ENCODE peak calls at places on chromosomes 16 and 17, in eight cellular contexts. E, B, G, J, S, O, Z and C are unnamed samples. For H3K36me3, the result is how much of the 10 kb centered on the place peaks cover.

GRCh38 chr17:44745301-44745700 is 13.5 kb upstream of the ADAM11 start:
- DNase-seq in E (no peak), B (no peak), G (no peak), J (no peak), S (no peak), O (no peak), Z (no peak), C (no peak)

GRCh38 chr16:57818377-57819055 is 16.2 kb upstream of the KIFC3 start:
- DNase-seq in E (no peak), B (no peak), G (no peak), J (no peak), S (no peak), O (no peak), Z (no peak), C (no peak)

GRCh38 chr17:46782250-46782953 is 36.1 kb downstream of the WNT3 start:
- DNase-seq in E (peak), B (peak), G (peak), J (no peak), S (peak), O (peak), Z (peak), C (peak)

GRCh38 chr16:51374346-51374745 is 223.3 kb upstream of the SALL1 start:
- DNase-seq in E (no peak), B (peak), G (no peak), J (no peak), S (no peak), O (no peak), Z (no peak), C (no peak)

GRCh38 chr17:61415374-61416210 is 15.9 kb downstream of the TBX2 start:
- DNase-seq in E (no peak), B (peak), G (no peak), J (no peak), S (no peak), O (no peak), Z (no peak), C (no peak)

GRCh38 chr17:7263801-7264078 is 1.5 kb upstream of the CLDN7 start:
- DNase-seq in E (peak), B (no peak), G (peak), J (no peak), S (no peak), O (peak), Z (no peak), C (no peak)

GRCh38 chr16:88504489-88505404 is 51.7 kb downstream of the ZFPM1 start:
- DNase-seq in E (no peak), B (no peak), G (no peak), J (no peak), S (no peak), O (peak), Z (no peak), C (no peak)

GRCh38 chr16:67966549-67967182 is 1.8 kb downstream of the SLC12A4 start:
- DNase-seq in E (peak), B (peak), G (no peak), J (peak), S (peak), O (no peak), Z (no peak), C (no peak)

GRCh38 chr16:69851491-69852240 is 89.5 kb downstream of the WWP2 start:
- DNase-seq in E (no peak), B (peak), G (no peak), J (no peak), S (no peak), O (no peak), Z (no peak), C (no peak)

GRCh38 chr16:69494993-69495392 is 70.6 kb downstream of the CYB5B start:
- DNase-seq in E (peak), B (peak), G (no peak), J (peak), S (peak), O (no peak), Z (no peak), C (peak)

GRCh38 chr17:47693667-47694017 is 319 bp upstream of the TBKBP1 start:
- DNase-seq in E (no peak), B (no peak), G (no peak), J (no peak), S (no peak), O (no peak), Z (no peak), C (peak)

GRCh38 chr16:79071424-79071823 is 529.1 kb downstream of the MAF start:
- DNase-seq in E (no peak), B (no peak), G (no peak), J (no peak), S (no peak), O (peak), Z (no peak), C (no peak)

GRCh38 chr16:2515180-2515803 is 1.5 kb downstream of the ATP6V0C start:
- DNase-seq in E (no peak), B (peak), G (no peak), J (no peak), S (no peak), O (no peak), Z (no peak), C (no peak)

GRCh38 chr16:84034516-84034915 is 8.1 kb downstream of the SLC38A8 start:
- DNase-seq in E (no peak), B (no peak), G (no peak), J (no peak), S (no peak), O (no peak), Z (no peak), C (no peak)

GRCh38 chr16:10668322-10669045 is 26.2 kb downstream of the TEKT5 start:
- DNase-seq in E (peak), B (peak), G (peak), J (no peak), S (peak), O (peak), Z (peak), C (peak)

GRCh38 chr17:62807812-62808575 is at the start of gene MARCHF10:
- DNase-seq in E (peak), B (no peak), G (peak), J (no peak), S (peak), O (peak), Z (peak), C (peak)

GRCh38 chr16:88691924-88692560 is 5.7 kb upstream of the SNAI3 start:
- DNase-seq in E (no peak), B (no peak), G (no peak), J (no peak), S (no peak), O (no peak), Z (no peak), C (no peak)

GRCh38 chr17:50916026-50916707 is 50.0 kb upstream of the TOB1 start:
- DNase-seq in E (no peak), B (peak), G (no peak), J (no peak), S (no peak), O (no peak), Z (no peak), C (no peak)

GRCh38 chr17:61476476-61477203 is 24.4 kb downstream of the TBX4 start:
- DNase-seq in E (no peak), B (no peak), G (no peak), J (no peak), S (no peak), O (no peak), Z (no peak), C (no peak)

GRCh38 chr17:62572488-62573469 is 54.7 kb upstream of the MRC2 start:
- DNase-seq in E (no peak), B (peak), G (no peak), J (no peak), S (no peak), O (no peak), Z (no peak), C (no peak)

GRCh38 chr17:41600318-41600717 is 12.2 kb downstream of the KRT16 start:
- DNase-seq in E (no peak), B (no peak), G (no peak), J (no peak), S (no peak), O (no peak), Z (no peak), C (no peak)

GRCh38 chr16:80113876-80114574 is 426.8 kb upstream of the DYNLRB2 start:
- DNase-seq in E (no peak), B (peak), G (no peak), J (no peak), S (no peak), O (no peak), Z (no peak), C (no peak)

GRCh38 chr16:90077757-90078593 is 844 bp upstream of the PRDM7 start:
- DNase-seq in E (peak), B (peak), G (peak), J (no peak), S (peak), O (peak), Z (peak), C (peak)

GRCh38 chr17:70677783-70678647 is 508.7 kb downstream of the KCNJ2 start:
- DNase-seq in E (peak), B (no peak), G (no peak), J (no peak), S (peak), O (no peak), Z (no peak), C (no peak)

GRCh38 chr16:88585269-88585668 is 15.1 kb downstream of the ZC3H18 start:
- DNase-seq in E (no peak), B (no peak), G (no peak), J (no peak), S (no peak), O (no peak), Z (no peak), C (no peak)

GRCh38 chr17:45235071-45236001 is 13.7 kb downstream of the FMNL1 start:
- DNase-seq in E (peak), B (peak), G (peak), J (peak), S (peak), O (peak), Z (peak), C (peak)

GRCh38 chr17:69452664-69453260 is 38.3 kb downstream of the MAP2K6 start:
- DNase-seq in E (no peak), B (no peak), G (no peak), J (no peak), S (no peak), O (no peak), Z (no peak), C (no peak)

GRCh38 chr17:4881761-4882555 is 17.4 kb upstream of the C17orf107 start:
- DNase-seq in E (peak), B (peak), G (peak), J (no peak), S (peak), O (peak), Z (peak), C (peak)

GRCh38 chr17:4806420-4806769 is 557 bp upstream of the PLD2 start:
- DNase-seq in E (peak), B (no peak), G (no peak), J (no peak), S (no peak), O (no peak), Z (no peak), C (no peak)

GRCh38 chr17:64357191-64357981 is 33.3 kb downstream of the PECAM1 start:
- DNase-seq in E (peak), B (peak), G (no peak), J (no peak), S (no peak), O (no peak), Z (no peak), C (no peak)

GRCh38 chr17:81578561-81579225 is 26.5 kb upstream of the FAAP100 start:
- DNase-seq in E (no peak), B (no peak), G (no peak), J (no peak), S (no peak), O (no peak), Z (no peak), C (no peak)

GRCh38 chr16:47787695-47788094 is 326.6 kb downstream of the PHKB start:
- DNase-seq in E (peak), B (peak), G (no peak), J (no peak), S (peak), O (no peak), Z (no peak), C (no peak)

GRCh38 chr16:69823831-69824563 is 61.9 kb downstream of the WWP2 start:
- DNase-seq in E (no peak), B (no peak), G (no peak), J (no peak), S (no peak), O (no peak), Z (peak), C (no peak)

GRCh38 chr17:74836691-74837467 is 22.8 kb downstream of the GRIN2C start:
- DNase-seq in E (no peak), B (no peak), G (peak), J (no peak), S (no peak), O (no peak), Z (no peak), C (no peak)

DNA sequence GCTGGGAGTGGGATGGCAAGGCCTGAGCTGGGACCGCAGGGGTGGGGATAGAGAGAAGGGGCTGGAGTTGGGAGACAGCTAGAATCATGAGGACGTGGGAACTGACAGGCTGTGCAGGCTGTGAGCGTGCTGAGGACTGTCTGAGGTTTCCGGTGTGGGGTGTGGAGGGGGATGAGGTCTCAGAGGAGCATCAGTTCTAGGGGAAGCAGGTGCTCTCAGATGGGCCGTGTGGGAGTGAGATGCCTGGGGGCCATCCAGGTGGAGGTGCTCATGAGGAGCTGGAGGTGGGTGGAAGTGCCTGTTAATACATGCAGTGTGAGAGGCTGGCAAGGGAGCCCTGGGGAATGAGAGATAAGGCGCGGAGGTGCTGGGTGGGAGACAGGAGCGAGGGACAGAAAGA is 27.2 kb downstream of the HASPIN start:
- DNase-seq in E (no peak), B (no peak), G (no peak), J (no peak), S (no peak), O (no peak), Z (peak), C (no peak)
- H3K36me3 ChIP-seq in E (under half), B (under half), G (under half), J (under half), S (under half), O (under half), Z (under half), C (under half)

GRCh38 chr16:53876811-53877210 is 172.9 kb downstream of the FTO start:
- DNase-seq in E (no peak), B (no peak), G (no peak), J (no peak), S (no peak), O (no peak), Z (no peak), C (no peak)

GRCh38 chr16:53884748-53885147 is 180.8 kb downstream of the FTO start:
- DNase-seq in E (no peak), B (peak), G (no peak), J (no peak), S (no peak), O (no peak), Z (no peak), C (no peak)

GRCh38 chr16:53882310-53882709 is 178.4 kb downstream of the FTO start:
- DNase-seq in E (peak), B (peak), G (no peak), J (no peak), S (no peak), O (no peak), Z (no peak), C (no peak)

GRCh38 chr16:53878216-53878615 is 174.3 kb downstream of the FTO start:
- DNase-seq in E (no peak), B (no peak), G (no peak), J (no peak), S (no peak), O (no peak), Z (no peak), C (no peak)

DNA sequence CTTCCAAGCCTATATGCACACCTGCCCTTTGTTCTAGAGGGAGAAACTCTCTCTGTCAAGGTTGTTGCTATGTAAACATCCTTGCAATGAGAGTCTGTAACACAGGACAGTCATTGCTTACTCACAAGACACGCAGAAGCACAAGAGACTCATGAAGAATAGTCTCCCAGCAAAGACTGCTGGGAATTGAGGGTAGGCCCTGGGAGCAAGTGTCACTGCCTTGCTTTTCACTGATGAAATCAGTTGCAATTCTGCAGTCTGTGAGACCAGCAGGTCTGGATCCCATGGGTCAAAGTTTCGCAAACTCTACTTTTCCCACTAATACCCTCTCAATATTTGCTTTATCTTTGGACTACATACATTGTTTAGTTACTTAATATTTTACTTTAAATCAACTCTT is 177.4 kb downstream of the FTO start:
- DNase-seq in E (no peak), B (peak), G (no peak), J (peak), S (no peak), O (peak), Z (no peak), C (no peak)
- TF ChIP-seq EZH2phosphoT487 in E (no peak), B (no peak), G (no peak), J (no peak), S (no peak), O (no peak), Z (no peak), C (no peak)

GRCh38 chr16:1318268-1318545 is 8.8 kb downstream of the UBE2I start:
- DNase-seq in E (no peak), B (no peak), G (no peak), J (no peak), S (no peak), O (no peak), Z (no peak), C (no peak)
- H3K36me3 ChIP-seq in E (under half), B (under half), G (half or more), J (half or more), S (under half), O (under half), Z (under half), C (half or more)

DNA sequence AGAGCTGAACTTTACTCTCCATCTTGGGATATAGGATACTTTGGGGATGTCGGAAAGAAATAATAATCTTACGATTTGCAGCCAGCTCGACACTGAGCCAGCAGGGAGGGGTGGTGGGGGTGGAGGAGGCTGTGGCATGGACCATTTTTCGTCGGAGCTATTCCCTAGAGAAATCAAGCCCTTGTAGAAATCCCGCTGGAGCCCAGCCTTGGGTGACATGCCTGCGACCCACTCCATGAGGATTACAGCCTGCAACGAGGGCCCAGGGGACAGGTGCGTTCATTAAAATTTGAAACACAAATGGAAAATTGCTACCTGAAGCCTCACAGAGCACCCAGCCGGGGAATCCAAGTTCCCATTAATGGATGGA is 82.8 kb upstream of the GSE1 start:
- DNase-seq in E (no peak), B (no peak), G (no peak), J (no peak), S (no peak), O (no peak), Z (no peak), C (no peak)
- TF ChIP-seq EZH2phosphoT487 in E (no peak), B (no peak), G (no peak), J (no peak), S (no peak), O (no peak), Z (no peak), C (no peak)

GRCh38 chr17:76475302-76475701 is 7.9 kb downstream of the AANAT start:
- DNase-seq in E (no peak), B (no peak), G (no peak), J (no peak), S (no peak), O (no peak), Z (no peak), C (no peak)
- H3K36me3 ChIP-seq in E (under half), B (under half), G (under half), J (under half), S (under half), O (under half), Z (under half), C (half or more)